ENCODE peak calls at places on chromosomes 12 and 14, in five cellular contexts. One of them, this sample, is unnamed.

GRCh38 chr12:20367731-20368652 is at the start of gene PDE3A:
- DNase-seq in pancreas: peak
- DNase-seq in substantia nigra: no peak
- DNase-seq in Peyer's patch: peak
- DNase-seq in A549: peak
- DNase-seq in this sample: peak

GRCh38 chr12:62370189-62370588 is 96.4 kb upstream of the MON2 start:
- DNase-seq in substantia nigra: no peak
- DNase-seq in pancreas: no peak
- DNase-seq in Peyer's patch: no peak
- DNase-seq in A549: no peak
- DNase-seq in this sample: no peak

GRCh38 chr14:64722842-64723447 is 18.7 kb downstream of the PLEKHG3 start:
- DNase-seq in Peyer's patch: peak
- DNase-seq in pancreas: no peak
- DNase-seq in substantia nigra: no peak
- DNase-seq in A549: no peak
- DNase-seq in this sample: no peak

GRCh38 chr12:50084775-50085614 is at the start of gene SMARCD1:
- DNase-seq in substantia nigra: peak
- DNase-seq in A549: peak
- DNase-seq in Peyer's patch: peak
- DNase-seq in pancreas: peak
- DNase-seq in this sample: peak

GRCh38 chr14:60736494-60736893 is 1.9 kb downstream of the MNAT1 start:
- DNase-seq in Peyer's patch: no peak
- DNase-seq in substantia nigra: no peak
- DNase-seq in A549: no peak
- DNase-seq in pancreas: no peak
- DNase-seq in this sample: no peak

GRCh38 chr12:133201888-133202287 is 20.6 kb downstream of the ZNF268 start:
- DNase-seq in pancreas: no peak
- DNase-seq in A549: no peak
- DNase-seq in substantia nigra: no peak
- DNase-seq in Peyer's patch: no peak
- DNase-seq in this sample: no peak

GRCh38 chr12:110670161-110670701 is 18.7 kb downstream of the HVCN1 start:
- DNase-seq in substantia nigra: no peak
- DNase-seq in Peyer's patch: no peak
- DNase-seq in A549: no peak
- DNase-seq in pancreas: no peak
- DNase-seq in this sample: no peak

GRCh38 chr14:77580964-77581505 is 35.4 kb downstream of the SPTLC2 start:
- DNase-seq in Peyer's patch: no peak
- DNase-seq in substantia nigra: no peak
- DNase-seq in pancreas: no peak
- DNase-seq in A549: no peak
- DNase-seq in this sample: no peak

GRCh38 chr14:20440882-20441281 is 4.9 kb upstream of the KLHL33 start:
- DNase-seq in substantia nigra: no peak
- DNase-seq in A549: no peak
- DNase-seq in pancreas: no peak
- DNase-seq in Peyer's patch: no peak
- DNase-seq in this sample: no peak

GRCh38 chr14:30608533-30609006 is 13.5 kb upstream of the SCFD1 start:
- DNase-seq in substantia nigra: no peak
- DNase-seq in A549: no peak
- DNase-seq in Peyer's patch: peak
- DNase-seq in pancreas: no peak
- DNase-seq in this sample: no peak

GRCh38 chr12:113181975-113182374 is 3.3 kb downstream of the DDX54 start:
- DNase-seq in pancreas: no peak
- DNase-seq in Peyer's patch: no peak
- DNase-seq in A549: no peak
- DNase-seq in substantia nigra: no peak
- DNase-seq in this sample: no peak

GRCh38 chr14:103151270-103151933 is 28.1 kb downstream of the TNFAIP2 start:
- DNase-seq in A549: no peak
- DNase-seq in Peyer's patch: no peak
- DNase-seq in substantia nigra: no peak
- DNase-seq in pancreas: no peak
- DNase-seq in this sample: no peak

GRCh38 chr12:75666126-75666979 is 154.9 kb upstream of the KRR1 start:
- DNase-seq in Peyer's patch: no peak
- DNase-seq in substantia nigra: no peak
- DNase-seq in pancreas: no peak
- DNase-seq in A549: no peak
- DNase-seq in this sample: no peak

GRCh38 chr14:74042296-74042695 is 23.1 kb downstream of the BBOF1 start:
- DNase-seq in pancreas: no peak
- DNase-seq in substantia nigra: no peak
- DNase-seq in A549: no peak
- DNase-seq in Peyer's patch: no peak
- DNase-seq in this sample: no peak

GRCh38 chr12:54526800-54527630 is 22.4 kb upstream of the PDE1B start:
- DNase-seq in A549: no peak
- DNase-seq in substantia nigra: no peak
- DNase-seq in Peyer's patch: no peak
- DNase-seq in pancreas: no peak
- DNase-seq in this sample: no peak

GRCh38 chr12:111074965-111075364 is 154.6 kb upstream of the MYL2 start:
- DNase-seq in Peyer's patch: no peak
- DNase-seq in substantia nigra: no peak
- DNase-seq in A549: no peak
- DNase-seq in pancreas: no peak
- DNase-seq in this sample: no peak

GRCh38 chr14:103066399-103066798 is 9.1 kb upstream of the CDC42BPB start:
- DNase-seq in A549: no peak
- DNase-seq in substantia nigra: no peak
- DNase-seq in pancreas: no peak
- DNase-seq in Peyer's patch: peak
- DNase-seq in this sample: no peak

GRCh38 chr14:96805906-96806305 is 8.7 kb downstream of the VRK1 start:
- DNase-seq in A549: no peak
- DNase-seq in pancreas: no peak
- DNase-seq in Peyer's patch: no peak
- DNase-seq in substantia nigra: no peak
- DNase-seq in this sample: no peak

GRCh38 chr12:54012631-54013398 is 4.0 kb downstream of the HOXC8 start:
- DNase-seq in A549: peak
- DNase-seq in Peyer's patch: peak
- DNase-seq in substantia nigra: no peak
- DNase-seq in pancreas: no peak
- DNase-seq in this sample: no peak

GRCh38 chr12:131218291-131219172 is 264.8 kb downstream of the ADGRD1 start:
- DNase-seq in pancreas: peak
- DNase-seq in substantia nigra: no peak
- DNase-seq in A549: no peak
- DNase-seq in Peyer's patch: peak
- DNase-seq in this sample: no peak

GRCh38 chr14:29896354-29896768 is 31.3 kb downstream of the PRKD1 start:
- DNase-seq in pancreas: no peak
- DNase-seq in A549: no peak
- DNase-seq in Peyer's patch: no peak
- DNase-seq in substantia nigra: no peak
- DNase-seq in this sample: peak

GRCh38 chr14:89289477-89289876 is 127.6 kb downstream of the FOXN3 start:
- DNase-seq in substantia nigra: no peak
- DNase-seq in pancreas: no peak
- DNase-seq in A549: no peak
- DNase-seq in Peyer's patch: no peak
- DNase-seq in this sample: no peak

GRCh38 chr12:116739381-116739887 is 1.3 kb downstream of the RNFT2 start:
- DNase-seq in Peyer's patch: no peak
- DNase-seq in pancreas: no peak
- DNase-seq in A549: no peak
- DNase-seq in substantia nigra: no peak
- DNase-seq in this sample: no peak

GRCh38 chr14:99213101-99213500 is 58.9 kb downstream of the BCL11B start:
- DNase-seq in Peyer's patch: no peak
- DNase-seq in substantia nigra: no peak
- DNase-seq in A549: no peak
- DNase-seq in pancreas: no peak
- DNase-seq in this sample: no peak

GRCh38 chr14:43983721-43984120 is 523.4 kb downstream of the FSCB start:
- DNase-seq in pancreas: no peak
- DNase-seq in substantia nigra: no peak
- DNase-seq in A549: no peak
- DNase-seq in Peyer's patch: no peak
- DNase-seq in this sample: no peak

GRCh38 chr12:75672212-75672611 is 160.8 kb upstream of the KRR1 start:
- DNase-seq in substantia nigra: no peak
- DNase-seq in Peyer's patch: no peak
- DNase-seq in pancreas: no peak
- DNase-seq in A549: no peak
- DNase-seq in this sample: no peak

GRCh38 chr12:42692749-42693148 is 103.2 kb upstream of the PRICKLE1 start:
- DNase-seq in pancreas: no peak
- DNase-seq in Peyer's patch: no peak
- DNase-seq in A549: no peak
- DNase-seq in substantia nigra: no peak
- DNase-seq in this sample: no peak

GRCh38 chr14:45673420-45673819 is 420.4 kb upstream of the MIS18BP1 start:
- DNase-seq in Peyer's patch: no peak
- DNase-seq in A549: no peak
- DNase-seq in substantia nigra: no peak
- DNase-seq in pancreas: no peak
- DNase-seq in this sample: no peak

GRCh38 chr14:100981808-100982207 is 78.3 kb upstream of the RTL1 start:
- DNase-seq in Peyer's patch: no peak
- DNase-seq in pancreas: no peak
- DNase-seq in A549: no peak
- DNase-seq in substantia nigra: no peak
- DNase-seq in this sample: no peak

GRCh38 chr12:123022205-123022604 is 41.7 kb downstream of the ARL6IP4 start:
- DNase-seq in substantia nigra: no peak
- DNase-seq in Peyer's patch: peak
- DNase-seq in A549: no peak
- DNase-seq in pancreas: peak
- DNase-seq in this sample: no peak

GRCh38 chr12:82874935-82875334 is 188.2 kb downstream of the TMTC2 start:
- DNase-seq in Peyer's patch: no peak
- DNase-seq in pancreas: no peak
- DNase-seq in A549: no peak
- DNase-seq in substantia nigra: no peak
- DNase-seq in this sample: no peak

DNA sequence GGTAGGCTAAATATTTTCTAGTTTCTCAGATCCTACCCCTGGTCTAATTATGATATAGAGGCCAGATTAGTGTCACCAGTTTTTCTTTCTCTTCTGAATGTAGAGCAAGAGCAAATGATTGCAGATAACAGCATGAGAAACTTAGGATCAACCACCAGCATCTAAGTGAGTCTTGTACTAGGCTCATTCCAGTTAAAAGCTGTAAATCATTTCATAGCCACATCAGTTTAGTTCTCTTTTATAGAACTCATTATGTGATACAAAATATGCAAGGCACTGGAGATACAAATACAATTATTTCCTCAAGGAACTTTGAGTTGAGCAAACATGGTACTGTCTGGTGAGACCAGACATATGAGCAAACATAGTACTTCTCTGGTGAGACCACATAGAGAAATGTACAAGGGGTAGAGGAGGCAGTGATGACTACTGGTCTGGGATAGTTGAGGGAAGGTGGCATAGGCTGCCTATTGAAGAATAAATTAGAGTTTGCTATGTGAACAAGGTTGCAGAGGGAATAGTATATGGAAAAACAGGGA is 59.5 kb downstream of the CRADD start:
- DNase-seq in A549: no peak
- DNase-seq in Peyer's patch: no peak
- DNase-seq in substantia nigra: no peak
- DNase-seq in pancreas: no peak
- DNase-seq in this sample: no peak
- H3K27ac ChIP-seq in A549: no peak
- H3K27ac ChIP-seq in Peyer's patch: no peak
- H3K27ac ChIP-seq in substantia nigra: no peak
- H3K27ac ChIP-seq in pancreas: no peak
- H3K27ac ChIP-seq in this sample: peak

GRCh38 chr12:40971911-40972310 is 216.2 kb upstream of the PDZRN4 start:
- DNase-seq in A549: no peak
- DNase-seq in substantia nigra: no peak
- DNase-seq in pancreas: no peak
- DNase-seq in Peyer's patch: no peak
- DNase-seq in this sample: no peak
- H3K27ac ChIP-seq in A549: no peak
- H3K27ac ChIP-seq in substantia nigra: no peak
- H3K27ac ChIP-seq in pancreas: no peak
- H3K27ac ChIP-seq in Peyer's patch: no peak
- H3K27ac ChIP-seq in this sample: no peak

GRCh38 chr12:102508052-102508451 is 27.7 kb upstream of the IGF1 start:
- DNase-seq in Peyer's patch: no peak
- DNase-seq in A549: no peak
- DNase-seq in pancreas: no peak
- DNase-seq in substantia nigra: no peak
- DNase-seq in this sample: no peak
- H3K27ac ChIP-seq in Peyer's patch: no peak
- H3K27ac ChIP-seq in A549: no peak
- H3K27ac ChIP-seq in pancreas: no peak
- H3K27ac ChIP-seq in substantia nigra: no peak
- H3K27ac ChIP-seq in this sample: no peak

DNA sequence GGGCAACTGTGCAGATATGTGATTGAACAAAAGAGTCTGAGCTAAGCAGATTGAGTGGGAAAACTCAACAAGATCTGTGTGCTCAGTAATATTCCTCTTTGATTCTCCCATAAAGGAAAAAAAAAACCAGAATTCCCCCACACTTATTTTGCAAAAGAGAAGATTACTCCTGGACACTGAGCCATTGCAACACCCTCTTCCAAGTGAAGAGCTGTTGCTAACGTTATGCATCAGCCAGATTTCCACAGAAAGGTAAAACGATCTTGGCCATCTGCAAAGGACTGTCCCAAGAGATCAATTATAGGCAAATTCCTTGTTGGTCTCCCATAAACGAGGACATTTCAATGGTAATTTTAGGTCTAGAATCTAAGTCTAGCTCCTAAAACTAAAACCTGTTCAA is 587.7 kb downstream of the C12orf50 start:
- DNase-seq in A549: no peak
- DNase-seq in pancreas: no peak
- DNase-seq in Peyer's patch: no peak
- DNase-seq in substantia nigra: no peak
- DNase-seq in this sample: no peak
- H3K27ac ChIP-seq in A549: peak
- H3K27ac ChIP-seq in pancreas: no peak
- H3K27ac ChIP-seq in Peyer's patch: no peak
- H3K27ac ChIP-seq in substantia nigra: no peak
- H3K27ac ChIP-seq in this sample: no peak

GRCh38 chr12:10989107-10989506 is 2.4 kb upstream of the TAS2R50 start:
- DNase-seq in substantia nigra: no peak
- DNase-seq in pancreas: no peak
- DNase-seq in A549: no peak
- DNase-seq in Peyer's patch: no peak
- DNase-seq in this sample: no peak
- H3K27ac ChIP-seq in substantia nigra: no peak
- H3K27ac ChIP-seq in pancreas: no peak
- H3K27ac ChIP-seq in A549: no peak
- H3K27ac ChIP-seq in Peyer's patch: no peak
- H3K27ac ChIP-seq in this sample: no peak